ENCODE peak calls at places on chromosomes 1 and 21, in six cellular contexts. One of them, this sample, is unnamed.
A peak's percentile ranks its signal among the peaks of the same experiment; 100 is the strongest.

GRCh38 chr1:31799895-31800676 is 15.7 kb downstream of the SPOCD1 start:
- DNase-seq in prostate gland: no peak
- DNase-seq in CD4-positive, alpha-beta T cell: no peak
- DNase-seq in left lung: no peak
- DNase-seq in mesendoderm: no peak
- DNase-seq in transverse colon: no peak
- DNase-seq in this sample: no peak

GRCh38 chr1:32208891-32209309 is at the start of gene DCDC2B:
- DNase-seq in prostate gland: no peak
- DNase-seq in CD4-positive, alpha-beta T cell: no peak
- DNase-seq in left lung: no peak
- DNase-seq in mesendoderm: peak; percentile 62
- DNase-seq in transverse colon: peak; percentile 92
- DNase-seq in this sample: peak; percentile 96

GRCh38 chr1:16145988-16146887 is 9.6 kb downstream of the EPHA2 start:
- DNase-seq in prostate gland: peak; percentile 61
- DNase-seq in CD4-positive, alpha-beta T cell: no peak
- DNase-seq in left lung: peak; percentile 86
- DNase-seq in mesendoderm: peak; percentile 98
- DNase-seq in transverse colon: peak; percentile 57
- DNase-seq in this sample: peak; percentile 97

GRCh38 chr1:85563139-85563538 is 17.4 kb upstream of the CCN1 start:
- DNase-seq in prostate gland: no peak
- DNase-seq in CD4-positive, alpha-beta T cell: no peak
- DNase-seq in left lung: no peak
- DNase-seq in mesendoderm: no peak
- DNase-seq in transverse colon: no peak
- DNase-seq in this sample: no peak

GRCh38 chr1:44810101-44810761 is 1.9 kb downstream of the BTBD19 start:
- DNase-seq in prostate gland: peak; percentile 66
- DNase-seq in CD4-positive, alpha-beta T cell: no peak
- DNase-seq in left lung: peak; percentile 89
- DNase-seq in mesendoderm: no peak
- DNase-seq in transverse colon: peak; percentile 31
- DNase-seq in this sample: no peak

GRCh38 chr1:94926365-94926914 is 470 bp downstream of the CNN3 start:
- DNase-seq in prostate gland: peak; percentile 52
- DNase-seq in CD4-positive, alpha-beta T cell: peak; percentile 35
- DNase-seq in left lung: peak; percentile 82
- DNase-seq in mesendoderm: peak; percentile 73
- DNase-seq in transverse colon: peak; percentile 60
- DNase-seq in this sample: peak; percentile 64

GRCh38 chr1:26848499-26848898 is 14.4 kb upstream of the SFN start:
- DNase-seq in prostate gland: no peak
- DNase-seq in CD4-positive, alpha-beta T cell: no peak
- DNase-seq in left lung: no peak
- DNase-seq in mesendoderm: no peak
- DNase-seq in transverse colon: no peak
- DNase-seq in this sample: no peak

GRCh38 chr21:42840411-42841155 is 38.8 kb downstream of the WDR4 start:
- DNase-seq in prostate gland: no peak
- DNase-seq in CD4-positive, alpha-beta T cell: no peak
- DNase-seq in left lung: no peak
- DNase-seq in mesendoderm: no peak
- DNase-seq in transverse colon: no peak
- DNase-seq in this sample: no peak

GRCh38 chr1:238681021-238681420 is 705.3 kb upstream of the CHRM3 start:
- DNase-seq in prostate gland: no peak
- DNase-seq in CD4-positive, alpha-beta T cell: no peak
- DNase-seq in left lung: no peak
- DNase-seq in mesendoderm: no peak
- DNase-seq in transverse colon: no peak
- DNase-seq in this sample: no peak

GRCh38 chr1:108610073-108610472 is 50.2 kb downstream of the EEIG2 start:
- DNase-seq in prostate gland: no peak
- DNase-seq in CD4-positive, alpha-beta T cell: no peak
- DNase-seq in left lung: no peak
- DNase-seq in mesendoderm: no peak
- DNase-seq in transverse colon: no peak
- DNase-seq in this sample: no peak

GRCh38 chr1:8858888-8859706 is 19.4 kb downstream of the ENO1 start:
- DNase-seq in prostate gland: peak; percentile 45
- DNase-seq in CD4-positive, alpha-beta T cell: no peak
- DNase-seq in left lung: peak; percentile 20
- DNase-seq in mesendoderm: peak; percentile 80
- DNase-seq in transverse colon: no peak
- DNase-seq in this sample: peak; percentile 76

GRCh38 chr1:16191309-16191708 is 21.1 kb downstream of the ARHGEF19 start:
- DNase-seq in prostate gland: no peak
- DNase-seq in CD4-positive, alpha-beta T cell: no peak
- DNase-seq in left lung: peak; percentile 31
- DNase-seq in mesendoderm: no peak
- DNase-seq in transverse colon: no peak
- DNase-seq in this sample: no peak

GRCh38 chr1:158311066-158311465 is 20.3 kb downstream of the CD1B start:
- DNase-seq in prostate gland: no peak
- DNase-seq in CD4-positive, alpha-beta T cell: no peak
- DNase-seq in left lung: no peak
- DNase-seq in mesendoderm: no peak
- DNase-seq in transverse colon: no peak
- DNase-seq in this sample: no peak

GRCh38 chr1:182197555-182197954 is 136.0 kb upstream of the ZNF648 start:
- DNase-seq in prostate gland: no peak
- DNase-seq in CD4-positive, alpha-beta T cell: no peak
- DNase-seq in left lung: no peak
- DNase-seq in mesendoderm: no peak
- DNase-seq in transverse colon: peak; percentile 19
- DNase-seq in this sample: no peak
- H3K27ac ChIP-seq in prostate gland: peak overlapping the region; percentile 7
- H3K27ac ChIP-seq in CD4-positive, alpha-beta T cell: no peak overlapping the region
- H3K27ac ChIP-seq in left lung: peak overlapping the region; percentile 70
- H3K27ac ChIP-seq in mesendoderm: no peak overlapping the region
- H3K27ac ChIP-seq in transverse colon: peak overlapping the region; percentile 61
- H3K27ac ChIP-seq in this sample: no peak overlapping the region

GRCh38 chr1:41672641-41673313 is 188.3 kb upstream of the EDN2 start:
- DNase-seq in prostate gland: no peak
- DNase-seq in CD4-positive, alpha-beta T cell: no peak
- DNase-seq in left lung: no peak
- DNase-seq in mesendoderm: no peak
- DNase-seq in transverse colon: no peak
- DNase-seq in this sample: peak; percentile 95

GRCh38 chr1:41671116-41671755 is 186.8 kb upstream of the EDN2 start:
- DNase-seq in prostate gland: no peak
- DNase-seq in CD4-positive, alpha-beta T cell: no peak
- DNase-seq in left lung: no peak
- DNase-seq in mesendoderm: no peak
- DNase-seq in transverse colon: no peak
- DNase-seq in this sample: no peak

GRCh38 chr1:41668967-41669366 is 184.5 kb upstream of the EDN2 start:
- DNase-seq in prostate gland: no peak
- DNase-seq in CD4-positive, alpha-beta T cell: no peak
- DNase-seq in left lung: no peak
- DNase-seq in mesendoderm: no peak
- DNase-seq in transverse colon: no peak
- DNase-seq in this sample: no peak

GRCh38 chr1:41672173-41672572 is 187.7 kb upstream of the EDN2 start:
- DNase-seq in prostate gland: peak; percentile 43
- DNase-seq in CD4-positive, alpha-beta T cell: no peak
- DNase-seq in left lung: no peak
- DNase-seq in mesendoderm: peak; percentile 93
- DNase-seq in transverse colon: no peak
- DNase-seq in this sample: peak; percentile 55

DNA sequence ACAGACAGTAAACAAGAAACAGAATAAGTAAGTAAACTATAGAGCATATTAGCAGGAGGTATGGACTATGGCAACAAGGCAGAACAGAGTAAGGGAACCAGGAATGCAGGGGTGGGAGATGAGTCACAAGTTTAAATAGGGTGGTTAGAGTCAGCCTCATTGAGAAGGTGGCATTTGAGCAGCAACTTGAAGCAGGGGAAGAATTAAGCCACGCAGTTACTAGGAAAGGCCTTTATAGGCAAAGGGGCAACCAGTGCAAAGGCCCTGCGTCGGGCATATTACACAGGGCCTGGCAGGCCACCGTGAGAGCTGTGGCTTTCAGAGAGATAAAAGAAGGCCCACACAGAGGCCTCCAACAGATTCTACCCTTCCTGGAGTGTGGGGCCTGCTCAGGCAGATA is 186.1 kb upstream of the EDN2 start:
- DNase-seq in prostate gland: no peak
- DNase-seq in CD4-positive, alpha-beta T cell: no peak
- DNase-seq in left lung: no peak
- DNase-seq in mesendoderm: peak; percentile 26
- DNase-seq in transverse colon: no peak
- DNase-seq in this sample: peak; percentile 51
- H3K27ac ChIP-seq in prostate gland: no peak overlapping the region
- H3K27ac ChIP-seq in CD4-positive, alpha-beta T cell: no peak overlapping the region
- H3K27ac ChIP-seq in left lung: no peak overlapping the region
- H3K27ac ChIP-seq in mesendoderm: no peak overlapping the region
- H3K27ac ChIP-seq in transverse colon: no peak overlapping the region
- H3K27ac ChIP-seq in this sample: peak overlapping the region; percentile 86

DNA sequence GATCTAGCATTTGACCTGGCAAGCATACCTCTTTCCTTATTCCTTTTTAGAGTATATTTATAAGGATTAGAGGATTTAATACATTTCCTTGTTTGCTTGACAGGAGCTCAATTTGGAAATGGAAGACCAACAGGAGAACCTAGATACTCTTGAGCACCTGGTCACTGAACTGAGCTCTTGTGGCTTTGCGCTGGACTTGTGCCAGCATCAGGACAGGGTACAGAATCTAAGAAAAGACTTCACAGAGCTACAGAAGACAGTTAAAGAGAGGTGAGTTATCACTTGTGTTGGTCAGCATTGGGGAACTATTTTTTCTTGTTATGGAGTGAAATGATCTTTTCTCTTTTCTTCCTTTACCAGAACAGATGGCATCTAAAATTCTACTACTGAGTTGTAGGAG is 123.4 kb upstream of the BMP8A start:
- DNase-seq in prostate gland: no peak
- DNase-seq in CD4-positive, alpha-beta T cell: no peak
- DNase-seq in left lung: no peak
- DNase-seq in mesendoderm: no peak
- DNase-seq in transverse colon: no peak
- DNase-seq in this sample: no peak
- H3K27ac ChIP-seq in prostate gland: no peak overlapping the region
- H3K27ac ChIP-seq in CD4-positive, alpha-beta T cell: no peak overlapping the region
- H3K27ac ChIP-seq in left lung: no peak overlapping the region
- H3K27ac ChIP-seq in mesendoderm: no peak overlapping the region
- H3K27ac ChIP-seq in transverse colon: no peak overlapping the region
- H3K27ac ChIP-seq in this sample: no peak overlapping the region

GRCh38 chr21:45318146-45318555 is 30.5 kb upstream of the POFUT2 start:
- DNase-seq in prostate gland: no peak
- DNase-seq in CD4-positive, alpha-beta T cell: no peak
- DNase-seq in left lung: no peak
- DNase-seq in mesendoderm: no peak
- DNase-seq in transverse colon: no peak
- DNase-seq in this sample: no peak

GRCh38 chr21:45319461-45320211 is 31.9 kb upstream of the POFUT2 start:
- DNase-seq in prostate gland: no peak
- DNase-seq in CD4-positive, alpha-beta T cell: no peak
- DNase-seq in left lung: no peak
- DNase-seq in mesendoderm: no peak
- DNase-seq in transverse colon: no peak
- DNase-seq in this sample: no peak

GRCh38 chr21:45320261-45320990 is 32.7 kb upstream of the POFUT2 start:
- DNase-seq in prostate gland: no peak
- DNase-seq in CD4-positive, alpha-beta T cell: no peak
- DNase-seq in left lung: peak; percentile 61
- DNase-seq in mesendoderm: no peak
- DNase-seq in transverse colon: no peak
- DNase-seq in this sample: peak; percentile 82

GRCh38 chr21:45317401-45318145 is 29.9 kb upstream of the POFUT2 start:
- DNase-seq in prostate gland: no peak
- DNase-seq in CD4-positive, alpha-beta T cell: no peak
- DNase-seq in left lung: no peak
- DNase-seq in mesendoderm: no peak
- DNase-seq in transverse colon: no peak
- DNase-seq in this sample: peak; percentile 33

DNA sequence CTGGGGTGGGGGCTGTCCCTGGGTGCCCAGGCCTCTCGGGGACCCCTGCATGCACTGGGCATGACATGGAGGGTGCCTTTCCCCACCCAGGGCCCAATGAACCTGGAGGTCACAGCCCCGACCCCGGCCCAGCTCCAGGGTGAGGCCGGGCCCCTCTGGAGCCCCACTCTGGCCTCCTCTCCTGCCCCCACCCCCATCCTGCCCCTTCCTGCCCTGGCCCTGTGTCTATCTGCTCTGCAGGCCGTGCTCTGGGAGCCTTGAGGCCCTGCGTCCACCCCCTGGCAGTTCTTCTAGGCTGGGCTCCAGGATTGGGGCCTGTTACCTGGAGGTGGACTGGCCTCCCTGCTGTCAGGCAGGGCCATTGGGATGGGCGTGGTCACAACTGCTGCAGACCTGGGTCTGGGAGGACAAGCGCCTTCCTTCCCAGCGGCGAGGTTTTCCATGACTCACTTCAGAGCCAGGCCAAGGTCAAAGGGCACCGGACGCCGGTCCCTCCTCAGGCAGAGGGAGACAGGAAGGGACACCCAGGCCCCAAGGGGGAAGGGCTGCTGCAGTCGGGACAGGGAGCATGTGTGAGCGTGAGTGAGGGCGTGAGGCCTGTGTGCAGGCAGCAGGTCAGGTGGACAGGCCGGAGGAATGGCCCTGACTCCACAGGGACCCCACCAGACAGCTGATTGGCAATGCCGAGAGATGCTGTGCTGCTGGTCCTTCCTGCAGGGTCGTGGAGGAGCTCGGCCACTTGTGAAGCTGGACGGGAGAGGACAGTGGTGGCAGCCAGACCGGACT is 31.1 kb upstream of the POFUT2 start:
- DNase-seq in prostate gland: no peak
- DNase-seq in CD4-positive, alpha-beta T cell: no peak
- DNase-seq in left lung: no peak
- DNase-seq in mesendoderm: no peak
- DNase-seq in transverse colon: peak; percentile 50
- DNase-seq in this sample: no peak
- H3K27ac ChIP-seq in prostate gland: peak overlapping the region; percentile 59
- H3K27ac ChIP-seq in CD4-positive, alpha-beta T cell: no peak overlapping the region
- H3K27ac ChIP-seq in left lung: peak overlapping the region; percentile 80
- H3K27ac ChIP-seq in mesendoderm: no peak overlapping the region
- H3K27ac ChIP-seq in transverse colon: peak overlapping the region; percentile 53
- H3K27ac ChIP-seq in this sample: no peak overlapping the region